ENCODE peak calls at places on chromosomes 4 and X, in four cellular contexts. O, A, U and B are unnamed samples.

GRCh38 chr4:1573830-1574459 is 110.2 kb downstream of the FAM53A start:
- DNase-seq in O (no peak), A (no peak), U (no peak), B (no peak)

GRCh38 chrX:140318306-140318705 is 186.6 kb downstream of the SOX3 start:
- DNase-seq in O (no peak), A (no peak), U (no peak), B (no peak)

GRCh38 chr4:62500296-62500695 is 1300.2 kb downstream of the ADGRL3 start:
- DNase-seq in O (no peak), A (no peak), U (no peak), B (no peak)

GRCh38 chr4:183960912-183961569 is 55.9 kb downstream of the STOX2 start:
- DNase-seq in O (no peak), A (no peak), U (no peak), B (no peak)

GRCh38 chr4:181827246-181827645 is 416.0 kb upstream of the TENM3 start:
- DNase-seq in O (no peak), A (no peak), U (no peak), B (no peak)

GRCh38 chr4:156182269-156182668 is 228.6 kb upstream of the CTSO start:
- DNase-seq in O (no peak), A (no peak), U (no peak), B (no peak)

GRCh38 chr4:17646693-17647092 is 32.3 kb downstream of the MED28 start:
- DNase-seq in O (no peak), A (peak), U (no peak), B (no peak)

GRCh38 chr4:176340871-176341685 is 21.3 kb downstream of the SPCS3 start:
- DNase-seq in O (peak), A (peak), U (no peak), B (no peak)

GRCh38 chr4:37279894-37280592 is 35.5 kb downstream of the NWD2 start:
- DNase-seq in O (no peak), A (peak), U (peak), B (no peak)

GRCh38 chr4:83731609-83732008 is 195.7 kb downstream of the GPAT3 start:
- DNase-seq in O (peak), A (no peak), U (peak), B (no peak)

GRCh38 chr4:98394134-98394533 is 132.9 kb downstream of the RAP1GDS1 start:
- DNase-seq in O (no peak), A (no peak), U (no peak), B (no peak)

GRCh38 chr4:22504931-22505330 is 10.9 kb downstream of the ADGRA3 start:
- DNase-seq in O (no peak), A (no peak), U (no peak), B (no peak)

GRCh38 chr4:54098375-54098774 is 1.6 kb upstream of the GSX2 start:
- DNase-seq in O (no peak), A (no peak), U (no peak), B (no peak)

GRCh38 chrX:144730486-144730885 is 516.8 kb upstream of the SPANXN1 start:
- DNase-seq in O (no peak), A (no peak), U (no peak), B (no peak)

GRCh38 chrX:24093746-24094145 is 39.0 kb downstream of the EIF2S3 start:
- DNase-seq in O (no peak), A (no peak), U (no peak), B (no peak)

GRCh38 chrX:24098932-24099331 is 44.2 kb downstream of the EIF2S3 start:
- DNase-seq in O (no peak), A (no peak), U (no peak), B (no peak)

GRCh38 chrX:24100713-24101112 is 46.0 kb downstream of the EIF2S3 start:
- DNase-seq in O (peak), A (no peak), U (no peak), B (no peak)

GRCh38 chrX:24097741-24098140 is 43.0 kb downstream of the EIF2S3 start:
- DNase-seq in O (no peak), A (no peak), U (no peak), B (no peak)

GRCh38 chrX:24099394-24099793 is 44.6 kb downstream of the EIF2S3 start:
- DNase-seq in O (no peak), A (no peak), U (no peak), B (no peak)
- TF ChIP-seq CTCF in O (no peak), A (no peak), U (no peak), B (no peak)

GRCh38 chrX:39726810-39727209 is 370.9 kb downstream of the BCOR start:
- DNase-seq in O (no peak), A (no peak), U (no peak), B (no peak)
- TF ChIP-seq TCF7L2 in O (no peak), A (no peak), U (no peak), B (no peak)

GRCh38 chrX:106783716-106784115 is 18.8 kb upstream of the TBC1D8B start:
- DNase-seq in O (no peak), A (no peak), U (no peak), B (no peak)
- TF ChIP-seq SIN3A in O (no peak), A (no peak), U (no peak), B (no peak)

GRCh38 chr4:139234258-139234657 is 45.8 kb downstream of the MGARP start:
- DNase-seq in O (no peak), A (no peak), U (no peak), B (no peak)

GRCh38 chr4:139223682-139224317 is 46.8 kb upstream of the ELF2 start:
- DNase-seq in O (peak), A (no peak), U (no peak), B (no peak)

GRCh38 chr4:139232751-139233150 is 47.3 kb downstream of the MGARP start:
- DNase-seq in O (no peak), A (no peak), U (no peak), B (no peak)

GRCh38 chr4:139227729-139228404 is 50.8 kb upstream of the ELF2 start:
- DNase-seq in O (peak), A (peak), U (peak), B (no peak)

GRCh38 chr4:139229534-139230039 is 50.4 kb downstream of the MGARP start:
- DNase-seq in O (peak), A (peak), U (peak), B (no peak)
- TF ChIP-seq CTCF in O (peak), A (peak), U (peak), B (peak)

GRCh38 chr4:107419052-107419451 is 301.0 kb downstream of the PAPSS1 start:
- DNase-seq in O (no peak), A (no peak), U (no peak), B (no peak)

DNA sequence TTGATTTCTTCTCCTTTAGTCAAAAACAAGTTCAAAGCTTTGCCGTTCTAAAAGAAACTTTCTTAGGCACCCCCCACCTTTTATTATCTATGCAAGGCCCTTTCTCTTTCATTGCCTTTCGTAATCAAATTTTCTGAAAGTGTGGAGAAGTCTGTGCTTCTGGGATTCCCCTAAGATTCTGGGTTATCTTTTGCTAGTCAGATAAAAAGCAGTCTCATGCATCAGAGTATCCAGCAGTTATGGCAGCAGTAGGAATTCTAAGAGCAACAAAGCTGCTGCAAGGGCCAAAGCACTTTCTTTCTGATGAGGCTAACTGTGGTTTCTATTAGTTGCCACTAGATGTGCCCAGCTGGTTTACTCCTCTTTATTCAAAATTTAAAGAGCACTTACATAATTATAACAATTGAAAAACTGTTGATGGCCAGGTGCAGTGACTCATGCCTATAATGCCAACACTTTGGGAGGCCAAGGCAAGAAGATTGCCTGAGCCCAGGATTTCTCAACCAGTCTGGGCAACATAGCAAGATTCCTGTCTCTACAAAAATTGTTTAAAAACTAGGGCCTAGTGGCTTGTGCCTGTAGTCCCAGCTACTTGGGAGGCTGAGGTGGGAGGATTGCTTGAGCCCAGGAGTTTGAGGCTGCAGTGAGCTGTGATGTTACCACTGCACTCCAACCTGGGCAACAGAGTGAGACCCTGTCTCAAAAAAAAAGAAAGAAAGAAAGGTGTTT is 296.2 kb downstream of the PAPSS1 start:
- DNase-seq in O (no peak), A (no peak), U (no peak), B (no peak)
- TF ChIP-seq TCF7L2 in O (no peak), A (no peak), U (no peak), B (no peak)

GRCh38 chrX:116499780-116500179 is 37.0 kb upstream of the CT83 start:
- DNase-seq in O (no peak), A (no peak), U (no peak), B (no peak)
- TF ChIP-seq SIN3A in O (no peak), A (no peak), U (no peak), B (no peak)

GRCh38 chr4:162456106-162456505 is 292.3 kb upstream of the FSTL5 start:
- DNase-seq in O (no peak), A (no peak), U (no peak), B (no peak)

GRCh38 chr4:162457071-162457865 is 293.5 kb upstream of the FSTL5 start:
- DNase-seq in O (no peak), A (no peak), U (no peak), B (no peak)

GRCh38 chr4:162461952-162462351 is 298.2 kb upstream of the FSTL5 start:
- DNase-seq in O (no peak), A (no peak), U (peak), B (no peak)

GRCh38 chr4:162458051-162458450 is 294.3 kb upstream of the FSTL5 start:
- DNase-seq in O (no peak), A (no peak), U (no peak), B (no peak)
- TF ChIP-seq CTCF in O (no peak), A (no peak), U (no peak), B (no peak)